ENCODE peak calls at places on chromosomes 7 and 10, in ten cellular contexts. One of them, this sample, is unnamed.

GRCh38 chr10:123619067-123619855 is 46.9 kb upstream of the GPR26 start:
- DNase-seq in cardiac muscle cell: no peak
- DNase-seq in suprapubic skin: peak; percentile 57
- DNase-seq in stomach: no peak
- DNase-seq in effector memory CD4-positive, alpha-beta T cell: no peak
- DNase-seq in fibroblast of lung: no peak
- DNase-seq in mesendoderm: no peak
- DNase-seq in heart left ventricle: no peak
- DNase-seq in CD4-positive, CD25-positive, alpha-beta regulatory T cell: no peak
- DNase-seq in right atrium auricular region: no peak
- DNase-seq in this sample: no peak

GRCh38 chr7:125390866-125391265 is 461.2 kb upstream of the POT1 start:
- DNase-seq in cardiac muscle cell: no peak
- DNase-seq in suprapubic skin: no peak
- DNase-seq in stomach: no peak
- DNase-seq in effector memory CD4-positive, alpha-beta T cell: no peak
- DNase-seq in fibroblast of lung: peak; percentile 2
- DNase-seq in mesendoderm: no peak
- DNase-seq in heart left ventricle: no peak
- DNase-seq in CD4-positive, CD25-positive, alpha-beta regulatory T cell: no peak
- DNase-seq in right atrium auricular region: no peak
- DNase-seq in this sample: no peak

GRCh38 chr10:46556515-46557318 is at the start of gene GPRIN2:
- DNase-seq in cardiac muscle cell: no peak
- DNase-seq in suprapubic skin: peak; percentile 85
- DNase-seq in stomach: peak; percentile 80
- DNase-seq in effector memory CD4-positive, alpha-beta T cell: no peak
- DNase-seq in fibroblast of lung: no peak
- DNase-seq in mesendoderm: peak; percentile 59
- DNase-seq in heart left ventricle: peak; percentile 64
- DNase-seq in CD4-positive, CD25-positive, alpha-beta regulatory T cell: no peak
- DNase-seq in right atrium auricular region: no peak
- DNase-seq in this sample: no peak

GRCh38 chr7:151599401-151600227 is 79.9 kb upstream of the RHEB start:
- DNase-seq in cardiac muscle cell: peak; percentile 94
- DNase-seq in suprapubic skin: no peak
- DNase-seq in stomach: no peak
- DNase-seq in effector memory CD4-positive, alpha-beta T cell: no peak
- DNase-seq in fibroblast of lung: peak; percentile 98
- DNase-seq in mesendoderm: peak; percentile 87
- DNase-seq in heart left ventricle: no peak
- DNase-seq in CD4-positive, CD25-positive, alpha-beta regulatory T cell: no peak
- DNase-seq in right atrium auricular region: peak; percentile 68
- DNase-seq in this sample: no peak

GRCh38 chr10:48442090-48442808 is 135.8 kb downstream of the MAPK8 start:
- DNase-seq in cardiac muscle cell: no peak
- DNase-seq in suprapubic skin: no peak
- DNase-seq in stomach: no peak
- DNase-seq in effector memory CD4-positive, alpha-beta T cell: no peak
- DNase-seq in fibroblast of lung: no peak
- DNase-seq in mesendoderm: no peak
- DNase-seq in heart left ventricle: no peak
- DNase-seq in CD4-positive, CD25-positive, alpha-beta regulatory T cell: no peak
- DNase-seq in right atrium auricular region: peak; percentile 50
- DNase-seq in this sample: no peak

GRCh38 chr7:150451097-150451793 is 815 bp downstream of the GIMAP8 start:
- DNase-seq in cardiac muscle cell: no peak
- DNase-seq in suprapubic skin: no peak
- DNase-seq in stomach: no peak
- DNase-seq in effector memory CD4-positive, alpha-beta T cell: peak; percentile 36
- DNase-seq in fibroblast of lung: no peak
- DNase-seq in mesendoderm: no peak
- DNase-seq in heart left ventricle: peak; percentile 84
- DNase-seq in CD4-positive, CD25-positive, alpha-beta regulatory T cell: peak; percentile 64
- DNase-seq in right atrium auricular region: no peak
- DNase-seq in this sample: peak; percentile 57

GRCh38 chr7:101870361-101871062 is 53.1 kb downstream of the CUX1 start:
- DNase-seq in cardiac muscle cell: no peak
- DNase-seq in suprapubic skin: no peak
- DNase-seq in stomach: peak; percentile 31
- DNase-seq in effector memory CD4-positive, alpha-beta T cell: no peak
- DNase-seq in fibroblast of lung: peak; percentile 21
- DNase-seq in mesendoderm: peak; percentile 86
- DNase-seq in heart left ventricle: no peak
- DNase-seq in CD4-positive, CD25-positive, alpha-beta regulatory T cell: no peak
- DNase-seq in right atrium auricular region: no peak
- DNase-seq in this sample: no peak

GRCh38 chr7:121544726-121545125 is 148.6 kb upstream of the FAM3C start:
- DNase-seq in cardiac muscle cell: peak; percentile 94
- DNase-seq in suprapubic skin: no peak
- DNase-seq in stomach: no peak
- DNase-seq in effector memory CD4-positive, alpha-beta T cell: no peak
- DNase-seq in fibroblast of lung: peak; percentile 98
- DNase-seq in mesendoderm: no peak
- DNase-seq in heart left ventricle: no peak
- DNase-seq in CD4-positive, CD25-positive, alpha-beta regulatory T cell: no peak
- DNase-seq in right atrium auricular region: no peak
- DNase-seq in this sample: no peak

GRCh38 chr10:5603848-5604170 is 62.6 kb downstream of the ASB13 start:
- DNase-seq in cardiac muscle cell: no peak
- DNase-seq in suprapubic skin: no peak
- DNase-seq in stomach: no peak
- DNase-seq in effector memory CD4-positive, alpha-beta T cell: no peak
- DNase-seq in fibroblast of lung: no peak
- DNase-seq in mesendoderm: no peak
- DNase-seq in heart left ventricle: no peak
- DNase-seq in CD4-positive, CD25-positive, alpha-beta regulatory T cell: no peak
- DNase-seq in right atrium auricular region: no peak
- DNase-seq in this sample: no peak

GRCh38 chr10:114538544-114538906 is 119.5 kb downstream of the ABLIM1 start:
- DNase-seq in cardiac muscle cell: no peak
- DNase-seq in suprapubic skin: no peak
- DNase-seq in stomach: peak; percentile 81
- DNase-seq in effector memory CD4-positive, alpha-beta T cell: peak; percentile 53
- DNase-seq in fibroblast of lung: no peak
- DNase-seq in mesendoderm: no peak
- DNase-seq in heart left ventricle: no peak
- DNase-seq in CD4-positive, CD25-positive, alpha-beta regulatory T cell: peak; percentile 38
- DNase-seq in right atrium auricular region: no peak
- DNase-seq in this sample: no peak

GRCh38 chr7:139034855-139035587 is 821 bp downstream of the ZC3HAV1L start:
- DNase-seq in cardiac muscle cell: peak; percentile 39
- DNase-seq in suprapubic skin: no peak
- DNase-seq in stomach: no peak
- DNase-seq in effector memory CD4-positive, alpha-beta T cell: no peak
- DNase-seq in fibroblast of lung: peak; percentile 40
- DNase-seq in mesendoderm: peak; percentile 28
- DNase-seq in heart left ventricle: no peak
- DNase-seq in CD4-positive, CD25-positive, alpha-beta regulatory T cell: no peak
- DNase-seq in right atrium auricular region: no peak
- DNase-seq in this sample: peak; percentile 56

GRCh38 chr10:10499839-10500238 is 517.8 kb upstream of the CELF2 start:
- DNase-seq in cardiac muscle cell: peak; percentile 75
- DNase-seq in suprapubic skin: no peak
- DNase-seq in stomach: no peak
- DNase-seq in effector memory CD4-positive, alpha-beta T cell: no peak
- DNase-seq in fibroblast of lung: peak; percentile 77
- DNase-seq in mesendoderm: no peak
- DNase-seq in heart left ventricle: no peak
- DNase-seq in CD4-positive, CD25-positive, alpha-beta regulatory T cell: no peak
- DNase-seq in right atrium auricular region: no peak
- DNase-seq in this sample: no peak

GRCh38 chr10:24952701-24953349 is 419 bp upstream of the PRTFDC1 start:
- DNase-seq in cardiac muscle cell: peak; percentile 81
- DNase-seq in suprapubic skin: no peak
- DNase-seq in stomach: peak; percentile 45
- DNase-seq in effector memory CD4-positive, alpha-beta T cell: peak; percentile 34
- DNase-seq in fibroblast of lung: peak; percentile 58
- DNase-seq in mesendoderm: peak; percentile 93
- DNase-seq in heart left ventricle: peak; percentile 79
- DNase-seq in CD4-positive, CD25-positive, alpha-beta regulatory T cell: peak; percentile 44
- DNase-seq in right atrium auricular region: no peak
- DNase-seq in this sample: peak; percentile 54

GRCh38 chr7:133295484-133295883 is 42.6 kb downstream of the EXOC4 start:
- DNase-seq in cardiac muscle cell: no peak
- DNase-seq in suprapubic skin: no peak
- DNase-seq in stomach: no peak
- DNase-seq in effector memory CD4-positive, alpha-beta T cell: no peak
- DNase-seq in fibroblast of lung: peak; percentile 16
- DNase-seq in mesendoderm: no peak
- DNase-seq in heart left ventricle: no peak
- DNase-seq in CD4-positive, CD25-positive, alpha-beta regulatory T cell: no peak
- DNase-seq in right atrium auricular region: no peak
- DNase-seq in this sample: no peak

GRCh38 chr7:133290676-133291332 is 37.9 kb downstream of the EXOC4 start:
- DNase-seq in cardiac muscle cell: no peak
- DNase-seq in suprapubic skin: no peak
- DNase-seq in stomach: no peak
- DNase-seq in effector memory CD4-positive, alpha-beta T cell: no peak
- DNase-seq in fibroblast of lung: peak; percentile 62
- DNase-seq in mesendoderm: no peak
- DNase-seq in heart left ventricle: no peak
- DNase-seq in CD4-positive, CD25-positive, alpha-beta regulatory T cell: peak; percentile 17
- DNase-seq in right atrium auricular region: no peak
- DNase-seq in this sample: no peak

GRCh38 chr7:133293390-133294110 is 40.7 kb downstream of the EXOC4 start:
- DNase-seq in cardiac muscle cell: no peak
- DNase-seq in suprapubic skin: no peak
- DNase-seq in stomach: no peak
- DNase-seq in effector memory CD4-positive, alpha-beta T cell: no peak
- DNase-seq in fibroblast of lung: no peak
- DNase-seq in mesendoderm: no peak
- DNase-seq in heart left ventricle: no peak
- DNase-seq in CD4-positive, CD25-positive, alpha-beta regulatory T cell: no peak
- DNase-seq in right atrium auricular region: no peak
- DNase-seq in this sample: no peak

GRCh38 chr7:133297093-133297492 is 44.2 kb downstream of the EXOC4 start:
- DNase-seq in cardiac muscle cell: no peak
- DNase-seq in suprapubic skin: no peak
- DNase-seq in stomach: no peak
- DNase-seq in effector memory CD4-positive, alpha-beta T cell: no peak
- DNase-seq in fibroblast of lung: no peak
- DNase-seq in mesendoderm: no peak
- DNase-seq in heart left ventricle: no peak
- DNase-seq in CD4-positive, CD25-positive, alpha-beta regulatory T cell: no peak
- DNase-seq in right atrium auricular region: no peak
- DNase-seq in this sample: no peak

GRCh38 chr7:133294234-133294633 is 41.4 kb downstream of the EXOC4 start:
- DNase-seq in cardiac muscle cell: no peak
- DNase-seq in suprapubic skin: no peak
- DNase-seq in stomach: no peak
- DNase-seq in effector memory CD4-positive, alpha-beta T cell: no peak
- DNase-seq in fibroblast of lung: no peak
- DNase-seq in mesendoderm: no peak
- DNase-seq in heart left ventricle: no peak
- DNase-seq in CD4-positive, CD25-positive, alpha-beta regulatory T cell: no peak
- DNase-seq in right atrium auricular region: no peak
- DNase-seq in this sample: no peak
- H3K4me1 ChIP-seq in cardiac muscle cell: peaks cover 4% of the 10 kb centered on the region
- H3K4me1 ChIP-seq in suprapubic skin: peaks cover 4% of the 10 kb centered on the region
- H3K4me1 ChIP-seq in stomach: no peaks in the 10 kb centered on the region
- H3K4me1 ChIP-seq in effector memory CD4-positive, alpha-beta T cell: no peaks in the 10 kb centered on the region
- H3K4me1 ChIP-seq in fibroblast of lung: no peaks in the 10 kb centered on the region
- H3K4me1 ChIP-seq in mesendoderm: no peaks in the 10 kb centered on the region
- H3K4me1 ChIP-seq in heart left ventricle: no peaks in the 10 kb centered on the region
- H3K4me1 ChIP-seq in CD4-positive, CD25-positive, alpha-beta regulatory T cell: peaks cover 3% of the 10 kb centered on the region
- H3K4me1 ChIP-seq in right atrium auricular region: peaks cover 19% of the 10 kb centered on the region
- H3K4me1 ChIP-seq in this sample: peaks cover 29% of the 10 kb centered on the region

GRCh38 chr10:79347894-79348639 is 798 bp downstream of the PPIF start:
- DNase-seq in cardiac muscle cell: peak; percentile 85
- DNase-seq in suprapubic skin: peak; percentile 84
- DNase-seq in stomach: peak; percentile 77
- DNase-seq in effector memory CD4-positive, alpha-beta T cell: peak; percentile 63
- DNase-seq in fibroblast of lung: peak; percentile 61
- DNase-seq in mesendoderm: peak; percentile 58
- DNase-seq in heart left ventricle: peak; percentile 89
- DNase-seq in CD4-positive, CD25-positive, alpha-beta regulatory T cell: peak; percentile 59
- DNase-seq in right atrium auricular region: peak; percentile 74
- DNase-seq in this sample: peak; percentile 75

GRCh38 chr10:79350407-79351154 is 3.3 kb downstream of the PPIF start:
- DNase-seq in cardiac muscle cell: no peak
- DNase-seq in suprapubic skin: peak; percentile 67
- DNase-seq in stomach: no peak
- DNase-seq in effector memory CD4-positive, alpha-beta T cell: no peak
- DNase-seq in fibroblast of lung: no peak
- DNase-seq in mesendoderm: no peak
- DNase-seq in heart left ventricle: no peak
- DNase-seq in CD4-positive, CD25-positive, alpha-beta regulatory T cell: no peak
- DNase-seq in right atrium auricular region: peak; percentile 56
- DNase-seq in this sample: no peak

GRCh38 chr10:79349766-79350406 is 2.6 kb downstream of the PPIF start:
- DNase-seq in cardiac muscle cell: no peak
- DNase-seq in suprapubic skin: peak; percentile 59
- DNase-seq in stomach: no peak
- DNase-seq in effector memory CD4-positive, alpha-beta T cell: no peak
- DNase-seq in fibroblast of lung: no peak
- DNase-seq in mesendoderm: no peak
- DNase-seq in heart left ventricle: no peak
- DNase-seq in CD4-positive, CD25-positive, alpha-beta regulatory T cell: no peak
- DNase-seq in right atrium auricular region: peak; percentile 48
- DNase-seq in this sample: no peak

GRCh38 chr10:79348640-79348988 is 1.3 kb downstream of the PPIF start:
- DNase-seq in cardiac muscle cell: peak; percentile 44
- DNase-seq in suprapubic skin: peak; percentile 77
- DNase-seq in stomach: no peak
- DNase-seq in effector memory CD4-positive, alpha-beta T cell: no peak
- DNase-seq in fibroblast of lung: no peak
- DNase-seq in mesendoderm: no peak
- DNase-seq in heart left ventricle: no peak
- DNase-seq in CD4-positive, CD25-positive, alpha-beta regulatory T cell: no peak
- DNase-seq in right atrium auricular region: no peak
- DNase-seq in this sample: no peak

GRCh38 chr10:79349072-79349491 is 1.8 kb downstream of the PPIF start:
- DNase-seq in cardiac muscle cell: no peak
- DNase-seq in suprapubic skin: peak; percentile 69
- DNase-seq in stomach: no peak
- DNase-seq in effector memory CD4-positive, alpha-beta T cell: no peak
- DNase-seq in fibroblast of lung: no peak
- DNase-seq in mesendoderm: no peak
- DNase-seq in heart left ventricle: no peak
- DNase-seq in CD4-positive, CD25-positive, alpha-beta regulatory T cell: no peak
- DNase-seq in right atrium auricular region: peak; percentile 53
- DNase-seq in this sample: no peak
- H3K27ac ChIP-seq in cardiac muscle cell: peak overlapping the region; percentile 81
- H3K27ac ChIP-seq in suprapubic skin: no peak overlapping the region
- H3K27ac ChIP-seq in stomach: peak overlapping the region; percentile 95
- H3K27ac ChIP-seq in effector memory CD4-positive, alpha-beta T cell: peak overlapping the region; percentile 83
- H3K27ac ChIP-seq in fibroblast of lung: peak overlapping the region; percentile 85
- H3K27ac ChIP-seq in mesendoderm: no peak overlapping the region
- H3K27ac ChIP-seq in heart left ventricle: no peak overlapping the region
- H3K27ac ChIP-seq in CD4-positive, CD25-positive, alpha-beta regulatory T cell: peak overlapping the region; percentile 84
- H3K27ac ChIP-seq in right atrium auricular region: peak overlapping the region; percentile 89
- H3K27ac ChIP-seq in this sample: no peak overlapping the region

GRCh38 chr10:71396714-71397339 is at the start of gene CDH23:
- DNase-seq in cardiac muscle cell: peak; percentile 11
- DNase-seq in suprapubic skin: no peak
- DNase-seq in stomach: peak; percentile 35
- DNase-seq in effector memory CD4-positive, alpha-beta T cell: no peak
- DNase-seq in fibroblast of lung: peak; percentile 10
- DNase-seq in mesendoderm: peak; percentile 66
- DNase-seq in heart left ventricle: peak; percentile 70
- DNase-seq in CD4-positive, CD25-positive, alpha-beta regulatory T cell: no peak
- DNase-seq in right atrium auricular region: peak; percentile 53
- DNase-seq in this sample: peak; percentile 60
- H3K4me3 ChIP-seq in cardiac muscle cell: peak within 1 kb of the TSS; percentile 44
- H3K4me3 ChIP-seq in suprapubic skin: peak within 1 kb of the TSS; percentile 63
- H3K4me3 ChIP-seq in stomach: peak within 1 kb of the TSS; percentile 61
- H3K4me3 ChIP-seq in effector memory CD4-positive, alpha-beta T cell: peak within 1 kb of the TSS; percentile 47
- H3K4me3 ChIP-seq in fibroblast of lung: no peak within 1 kb of the TSS
- H3K4me3 ChIP-seq in mesendoderm: peak within 1 kb of the TSS; percentile 47
- H3K4me3 ChIP-seq in heart left ventricle: peak within 1 kb of the TSS; percentile 53
- H3K4me3 ChIP-seq in CD4-positive, CD25-positive, alpha-beta regulatory T cell: no peak within 1 kb of the TSS
- H3K4me3 ChIP-seq in right atrium auricular region: peak within 1 kb of the TSS; percentile 44
- H3K4me3 ChIP-seq in this sample: peak within 1 kb of the TSS; percentile 38

GRCh38 chr7:373818-374705 is 84.1 kb downstream of the FOXL3 start:
- DNase-seq in cardiac muscle cell: no peak
- DNase-seq in suprapubic skin: peak; percentile 77
- DNase-seq in stomach: peak; percentile 25
- DNase-seq in effector memory CD4-positive, alpha-beta T cell: no peak
- DNase-seq in fibroblast of lung: no peak
- DNase-seq in mesendoderm: no peak
- DNase-seq in heart left ventricle: peak; percentile 56
- DNase-seq in CD4-positive, CD25-positive, alpha-beta regulatory T cell: no peak
- DNase-seq in right atrium auricular region: no peak
- DNase-seq in this sample: no peak
- H3K4me1 ChIP-seq in cardiac muscle cell: no peaks in the 10 kb centered on the region
- H3K4me1 ChIP-seq in suprapubic skin: peaks cover 27% of the 10 kb centered on the region
- H3K4me1 ChIP-seq in stomach: peaks cover 54% of the 10 kb centered on the region
- H3K4me1 ChIP-seq in effector memory CD4-positive, alpha-beta T cell: no peaks in the 10 kb centered on the region
- H3K4me1 ChIP-seq in fibroblast of lung: no peaks in the 10 kb centered on the region
- H3K4me1 ChIP-seq in mesendoderm: no peaks in the 10 kb centered on the region
- H3K4me1 ChIP-seq in heart left ventricle: no peaks in the 10 kb centered on the region
- H3K4me1 ChIP-seq in CD4-positive, CD25-positive, alpha-beta regulatory T cell: no peaks in the 10 kb centered on the region
- H3K4me1 ChIP-seq in right atrium auricular region: peaks cover 4% of the 10 kb centered on the region
- H3K4me1 ChIP-seq in this sample: peaks cover 3% of the 10 kb centered on the region

This sample was measured in heart right ventricle.